ENCODE peak calls at places on chromosomes 2 and 18, in nine cellular contexts. N is HS-5; Q is HT-29; Z is KBM-7; B is fibroblast of the conjunctiva; R is memory B cell; S is osteoblast; H is GM12865; O is naive thymus-derived CD8-positive, alpha-beta T cell. A is an unnamed sample.

GRCh38 chr2:103167599-103167998 is 405.8 kb downstream of the TMEM182 start:
- DNase-seq in Z (no peak), O (no peak), R (no peak), N (no peak), S (no peak), Q (no peak), H (no peak), B (no peak), A (no peak)

GRCh38 chr2:14634885-14635871 is 2.7 kb downstream of the LRATD1 start:
- DNase-seq in B (peak), Z (peak), N (peak), Q (no peak), S (peak), R (no peak), O (no peak), H (no peak), A (no peak)

GRCh38 chr2:142796161-142796560 is 81.3 kb upstream of the KYNU start:
- DNase-seq in S (no peak), N (no peak), H (no peak), O (no peak), Z (no peak), Q (peak), R (no peak), B (no peak), A (no peak)

GRCh38 chr2:201860541-201861154 is 54.3 kb downstream of the CDK15 start:
- DNase-seq in Z (peak), O (peak), R (peak), S (peak), H (peak), Q (peak), N (no peak), B (peak), A (peak)

GRCh38 chr2:234448506-234449169 is 48.2 kb downstream of the ARL4C start:
- DNase-seq in R (no peak), Q (no peak), S (no peak), H (no peak), O (no peak), N (no peak), Z (no peak), B (no peak), A (no peak)

GRCh38 chr2:127537142-127537541 is 1.7 kb downstream of the MYO7B start:
- DNase-seq in Z (no peak), R (no peak), Q (no peak), B (no peak), S (no peak), O (no peak), H (no peak), N (no peak), A (no peak)

GRCh38 chr18:44731160-44731865 is 50.6 kb downstream of the SETBP1 start:
- DNase-seq in S (no peak), N (no peak), H (peak), Q (no peak), R (peak), O (no peak), B (no peak), Z (no peak), A (peak)

GRCh38 chr2:207848545-207848928 is 78.8 kb upstream of the FZD5 start:
- DNase-seq in S (no peak), N (no peak), Q (peak), Z (peak), H (no peak), R (no peak), B (no peak), O (no peak), A (no peak)

GRCh38 chr2:100707016-100707947 is 112.7 kb upstream of the NPAS2 start:
- DNase-seq in N (no peak), Z (no peak), Q (no peak), O (no peak), R (no peak), B (no peak), S (no peak), H (no peak), A (no peak)

GRCh38 chr2:40489678-40489960 is 37.7 kb upstream of the SLC8A1 start:
- DNase-seq in B (no peak), Z (no peak), Q (no peak), R (no peak), H (no peak), S (no peak), O (no peak), N (no peak), A (no peak)

A was measured in naive B cell.